ENCODE peak calls at places on chromosomes 7 and 10, in nine cellular contexts. One of them, this sample, is unnamed.

GRCh38 chr10:32957341-32958084 is 517 bp downstream of the ITGB1 start:
- DNase-seq in NCI-H510A treated with DMSO at 0.1 percent for 48 hours: no peak
- DNase-seq in iris pigment epithelial cell: no peak
- DNase-seq in A172: no peak
- DNase-seq in NCI-H1092 treated with DMSO at 0.1 percent for 48 hours: peak; percentile 19
- DNase-seq in NAMALWA: peak; percentile 27
- DNase-seq in HEK293T: peak; percentile 30
- DNase-seq in NCI-H1048: no peak
- DNase-seq in fibroblast of lung: no peak
- DNase-seq in this sample: peak; percentile 48

GRCh38 chr10:103598654-103599115 is 105.2 kb downstream of the NEURL1 start:
- DNase-seq in NCI-H510A treated with DMSO at 0.1 percent for 48 hours: peak; percentile 95
- DNase-seq in iris pigment epithelial cell: peak; percentile 68
- DNase-seq in A172: peak; percentile 75
- DNase-seq in NCI-H1092 treated with DMSO at 0.1 percent for 48 hours: peak; percentile 42
- DNase-seq in NAMALWA: peak; percentile 31
- DNase-seq in HEK293T: peak; percentile 87
- DNase-seq in NCI-H1048: peak; percentile 27
- DNase-seq in fibroblast of lung: peak; percentile 53
- DNase-seq in this sample: peak; percentile 79

GRCh38 chr10:60732240-60733188 is 45.8 kb upstream of the CDK1 start:
- DNase-seq in NCI-H510A treated with DMSO at 0.1 percent for 48 hours: peak; percentile 24
- DNase-seq in iris pigment epithelial cell: no peak
- DNase-seq in A172: no peak
- DNase-seq in NCI-H1092 treated with DMSO at 0.1 percent for 48 hours: no peak
- DNase-seq in NAMALWA: peak; percentile 26
- DNase-seq in HEK293T: peak; percentile 35
- DNase-seq in NCI-H1048: peak; percentile 40
- DNase-seq in fibroblast of lung: no peak
- DNase-seq in this sample: peak; percentile 74

GRCh38 chr10:15027741-15028140 is 16.0 kb upstream of the OLAH start:
- DNase-seq in NCI-H510A treated with DMSO at 0.1 percent for 48 hours: no peak
- DNase-seq in iris pigment epithelial cell: peak; percentile 50
- DNase-seq in A172: no peak
- DNase-seq in NCI-H1092 treated with DMSO at 0.1 percent for 48 hours: no peak
- DNase-seq in NAMALWA: no peak
- DNase-seq in HEK293T: no peak
- DNase-seq in NCI-H1048: no peak
- DNase-seq in fibroblast of lung: no peak
- DNase-seq in this sample: no peak

GRCh38 chr7:29442146-29442545 is 121.5 kb upstream of the PRR15 start:
- DNase-seq in NCI-H510A treated with DMSO at 0.1 percent for 48 hours: peak; percentile 76
- DNase-seq in iris pigment epithelial cell: peak; percentile 77
- DNase-seq in A172: peak; percentile 16
- DNase-seq in NCI-H1092 treated with DMSO at 0.1 percent for 48 hours: peak; percentile 63
- DNase-seq in NAMALWA: no peak
- DNase-seq in HEK293T: peak; percentile 66
- DNase-seq in NCI-H1048: no peak
- DNase-seq in fibroblast of lung: peak; percentile 36
- DNase-seq in this sample: peak; percentile 76

GRCh38 chr7:81624021-81624630 is 145.7 kb downstream of the HGF start:
- DNase-seq in NCI-H510A treated with DMSO at 0.1 percent for 48 hours: no peak
- DNase-seq in iris pigment epithelial cell: peak; percentile 91
- DNase-seq in A172: no peak
- DNase-seq in NCI-H1092 treated with DMSO at 0.1 percent for 48 hours: no peak
- DNase-seq in NAMALWA: no peak
- DNase-seq in HEK293T: no peak
- DNase-seq in NCI-H1048: no peak
- DNase-seq in fibroblast of lung: peak; percentile 77
- DNase-seq in this sample: peak; percentile 9

GRCh38 chr10:1577371-1577770 is 160.0 kb downstream of the ADARB2 start:
- DNase-seq in NCI-H510A treated with DMSO at 0.1 percent for 48 hours: no peak
- DNase-seq in iris pigment epithelial cell: no peak
- DNase-seq in A172: no peak
- DNase-seq in NCI-H1092 treated with DMSO at 0.1 percent for 48 hours: no peak
- DNase-seq in NAMALWA: peak; percentile 72
- DNase-seq in HEK293T: no peak
- DNase-seq in NCI-H1048: no peak
- DNase-seq in fibroblast of lung: no peak
- DNase-seq in this sample: no peak

GRCh38 chr7:120186688-120187087 is 86.3 kb upstream of the KCND2 start:
- DNase-seq in NCI-H510A treated with DMSO at 0.1 percent for 48 hours: no peak
- DNase-seq in iris pigment epithelial cell: no peak
- DNase-seq in A172: no peak
- DNase-seq in NCI-H1092 treated with DMSO at 0.1 percent for 48 hours: no peak
- DNase-seq in NAMALWA: no peak
- DNase-seq in HEK293T: no peak
- DNase-seq in NCI-H1048: no peak
- DNase-seq in fibroblast of lung: no peak
- DNase-seq in this sample: no peak

GRCh38 chr7:26439502-26440252 is 148.0 kb downstream of the SNX10 start:
- DNase-seq in NCI-H510A treated with DMSO at 0.1 percent for 48 hours: peak; percentile 80
- DNase-seq in iris pigment epithelial cell: no peak
- DNase-seq in A172: no peak
- DNase-seq in NCI-H1092 treated with DMSO at 0.1 percent for 48 hours: peak; percentile 89
- DNase-seq in NAMALWA: no peak
- DNase-seq in HEK293T: no peak
- DNase-seq in NCI-H1048: no peak
- DNase-seq in fibroblast of lung: no peak
- DNase-seq in this sample: no peak

GRCh38 chr7:118372530-118372929 is 148.0 kb downstream of the ANKRD7 start:
- DNase-seq in NCI-H510A treated with DMSO at 0.1 percent for 48 hours: no peak
- DNase-seq in iris pigment epithelial cell: peak; percentile 21
- DNase-seq in A172: peak; percentile 76
- DNase-seq in NCI-H1092 treated with DMSO at 0.1 percent for 48 hours: no peak
- DNase-seq in NAMALWA: peak; percentile 21
- DNase-seq in HEK293T: peak; percentile 6
- DNase-seq in NCI-H1048: no peak
- DNase-seq in fibroblast of lung: peak; percentile 68
- DNase-seq in this sample: no peak

GRCh38 chr10:18409599-18410397 is 241.6 kb downstream of the NSUN6 start:
- DNase-seq in NCI-H510A treated with DMSO at 0.1 percent for 48 hours: no peak
- DNase-seq in iris pigment epithelial cell: no peak
- DNase-seq in A172: no peak
- DNase-seq in NCI-H1092 treated with DMSO at 0.1 percent for 48 hours: no peak
- DNase-seq in NAMALWA: peak; percentile 4
- DNase-seq in HEK293T: no peak
- DNase-seq in NCI-H1048: no peak
- DNase-seq in fibroblast of lung: no peak
- DNase-seq in this sample: no peak

GRCh38 chr10:93710333-93710909 is 8.0 kb upstream of the FRA10AC1 start:
- DNase-seq in NCI-H510A treated with DMSO at 0.1 percent for 48 hours: no peak
- DNase-seq in iris pigment epithelial cell: no peak
- DNase-seq in A172: no peak
- DNase-seq in NCI-H1092 treated with DMSO at 0.1 percent for 48 hours: no peak
- DNase-seq in NAMALWA: no peak
- DNase-seq in HEK293T: no peak
- DNase-seq in NCI-H1048: no peak
- DNase-seq in fibroblast of lung: no peak
- DNase-seq in this sample: no peak

GRCh38 chr7:141362580-141363435 is 188.4 kb upstream of the AGK start:
- DNase-seq in NCI-H510A treated with DMSO at 0.1 percent for 48 hours: no peak
- DNase-seq in iris pigment epithelial cell: peak; percentile 66
- DNase-seq in A172: peak; percentile 95
- DNase-seq in NCI-H1092 treated with DMSO at 0.1 percent for 48 hours: no peak
- DNase-seq in NAMALWA: no peak
- DNase-seq in HEK293T: no peak
- DNase-seq in NCI-H1048: no peak
- DNase-seq in fibroblast of lung: peak; percentile 91
- DNase-seq in this sample: peak; percentile 67

GRCh38 chr7:23298141-23298851 is 843 bp upstream of the MALSU1 start:
- DNase-seq in NCI-H510A treated with DMSO at 0.1 percent for 48 hours: no peak
- DNase-seq in iris pigment epithelial cell: peak; percentile 80
- DNase-seq in A172: peak; percentile 84
- DNase-seq in NCI-H1092 treated with DMSO at 0.1 percent for 48 hours: no peak
- DNase-seq in NAMALWA: no peak
- DNase-seq in HEK293T: no peak
- DNase-seq in NCI-H1048: no peak
- DNase-seq in fibroblast of lung: peak; percentile 81
- DNase-seq in this sample: peak; percentile 60

GRCh38 chr7:127393370-127394058 is 1.0 kb upstream of the ZNF800 start:
- DNase-seq in NCI-H510A treated with DMSO at 0.1 percent for 48 hours: peak; percentile 3
- DNase-seq in iris pigment epithelial cell: peak; percentile 21
- DNase-seq in A172: no peak
- DNase-seq in NCI-H1092 treated with DMSO at 0.1 percent for 48 hours: peak; percentile 53
- DNase-seq in NAMALWA: no peak
- DNase-seq in HEK293T: peak; percentile 12
- DNase-seq in NCI-H1048: no peak
- DNase-seq in fibroblast of lung: peak; percentile 24
- DNase-seq in this sample: no peak

GRCh38 chr10:60299961-60300883 is 89.5 kb downstream of the ANK3 start:
- DNase-seq in NCI-H510A treated with DMSO at 0.1 percent for 48 hours: no peak
- DNase-seq in iris pigment epithelial cell: peak; percentile 63
- DNase-seq in A172: peak; percentile 70
- DNase-seq in NCI-H1092 treated with DMSO at 0.1 percent for 48 hours: no peak
- DNase-seq in NAMALWA: no peak
- DNase-seq in HEK293T: no peak
- DNase-seq in NCI-H1048: no peak
- DNase-seq in fibroblast of lung: peak; percentile 98
- DNase-seq in this sample: no peak

GRCh38 chr7:99733448-99733847 is 1.5 kb downstream of the CYP3A7 start:
- DNase-seq in NCI-H510A treated with DMSO at 0.1 percent for 48 hours: no peak
- DNase-seq in iris pigment epithelial cell: no peak
- DNase-seq in A172: no peak
- DNase-seq in NCI-H1092 treated with DMSO at 0.1 percent for 48 hours: no peak
- DNase-seq in NAMALWA: peak; percentile 55
- DNase-seq in HEK293T: peak; percentile 18
- DNase-seq in NCI-H1048: no peak
- DNase-seq in fibroblast of lung: no peak
- DNase-seq in this sample: no peak

GRCh38 chr10:104351067-104351681 is 2.5 kb upstream of the CFAP58 start:
- DNase-seq in NCI-H510A treated with DMSO at 0.1 percent for 48 hours: no peak
- DNase-seq in iris pigment epithelial cell: peak; percentile 66
- DNase-seq in A172: no peak
- DNase-seq in NCI-H1092 treated with DMSO at 0.1 percent for 48 hours: no peak
- DNase-seq in NAMALWA: no peak
- DNase-seq in HEK293T: no peak
- DNase-seq in NCI-H1048: no peak
- DNase-seq in fibroblast of lung: peak; percentile 84
- DNase-seq in this sample: peak; percentile 76

GRCh38 chr7:60706-61105 is 131.7 kb upstream of the FAM20C start:
- DNase-seq in NCI-H510A treated with DMSO at 0.1 percent for 48 hours: no peak
- DNase-seq in iris pigment epithelial cell: no peak
- DNase-seq in A172: no peak
- DNase-seq in NCI-H1092 treated with DMSO at 0.1 percent for 48 hours: no peak
- DNase-seq in NAMALWA: no peak
- DNase-seq in HEK293T: no peak
- DNase-seq in NCI-H1048: no peak
- DNase-seq in fibroblast of lung: no peak
- DNase-seq in this sample: no peak

GRCh38 chr10:6579193-6579903 is 728 bp downstream of the PRKCQ start:
- DNase-seq in NCI-H510A treated with DMSO at 0.1 percent for 48 hours: no peak
- DNase-seq in iris pigment epithelial cell: no peak
- DNase-seq in A172: no peak
- DNase-seq in NCI-H1092 treated with DMSO at 0.1 percent for 48 hours: no peak
- DNase-seq in NAMALWA: no peak
- DNase-seq in HEK293T: no peak
- DNase-seq in NCI-H1048: no peak
- DNase-seq in fibroblast of lung: no peak
- DNase-seq in this sample: no peak

GRCh38 chr10:119652361-119652760 is 1.2 kb downstream of the BAG3 start:
- DNase-seq in NCI-H510A treated with DMSO at 0.1 percent for 48 hours: peak; percentile 51
- DNase-seq in iris pigment epithelial cell: peak; percentile 80
- DNase-seq in A172: peak; percentile 67
- DNase-seq in NCI-H1092 treated with DMSO at 0.1 percent for 48 hours: peak; percentile 7
- DNase-seq in NAMALWA: peak; percentile 65
- DNase-seq in HEK293T: peak; percentile 65
- DNase-seq in NCI-H1048: no peak
- DNase-seq in fibroblast of lung: peak; percentile 70
- DNase-seq in this sample: peak; percentile 57

GRCh38 chr7:106774768-106775551 is 90.1 kb upstream of the PIK3CG start:
- DNase-seq in NCI-H510A treated with DMSO at 0.1 percent for 48 hours: no peak
- DNase-seq in iris pigment epithelial cell: peak; percentile 89
- DNase-seq in A172: peak; percentile 99
- DNase-seq in NCI-H1092 treated with DMSO at 0.1 percent for 48 hours: no peak
- DNase-seq in NAMALWA: no peak
- DNase-seq in HEK293T: no peak
- DNase-seq in NCI-H1048: no peak
- DNase-seq in fibroblast of lung: peak; percentile 89
- DNase-seq in this sample: peak; percentile 57

GRCh38 chr7:129047761-129048160 is 7.2 kb downstream of the TNPO3 start:
- DNase-seq in NCI-H510A treated with DMSO at 0.1 percent for 48 hours: no peak
- DNase-seq in iris pigment epithelial cell: no peak
- DNase-seq in A172: no peak
- DNase-seq in NCI-H1092 treated with DMSO at 0.1 percent for 48 hours: no peak
- DNase-seq in NAMALWA: no peak
- DNase-seq in HEK293T: no peak
- DNase-seq in NCI-H1048: no peak
- DNase-seq in fibroblast of lung: peak; percentile 47
- DNase-seq in this sample: no peak

GRCh38 chr7:40700653-40701475 is 566.1 kb downstream of the SUGCT start:
- DNase-seq in NCI-H510A treated with DMSO at 0.1 percent for 48 hours: no peak
- DNase-seq in iris pigment epithelial cell: no peak
- DNase-seq in A172: peak; percentile 62
- DNase-seq in NCI-H1092 treated with DMSO at 0.1 percent for 48 hours: no peak
- DNase-seq in NAMALWA: no peak
- DNase-seq in HEK293T: no peak
- DNase-seq in NCI-H1048: no peak
- DNase-seq in fibroblast of lung: peak; percentile 69
- DNase-seq in this sample: no peak

GRCh38 chr7:44712012-44712411 is 36.6 kb upstream of the ZMIZ2 start:
- DNase-seq in NCI-H510A treated with DMSO at 0.1 percent for 48 hours: peak; percentile 46
- DNase-seq in iris pigment epithelial cell: no peak
- DNase-seq in A172: no peak
- DNase-seq in NCI-H1092 treated with DMSO at 0.1 percent for 48 hours: no peak
- DNase-seq in NAMALWA: no peak
- DNase-seq in HEK293T: peak; percentile 5
- DNase-seq in NCI-H1048: no peak
- DNase-seq in fibroblast of lung: no peak
- DNase-seq in this sample: peak; percentile 46

GRCh38 chr7:143361552-143362125 is 874 bp downstream of the FAM131B start:
- DNase-seq in NCI-H510A treated with DMSO at 0.1 percent for 48 hours: peak; percentile 30
- DNase-seq in iris pigment epithelial cell: no peak
- DNase-seq in A172: no peak
- DNase-seq in NCI-H1092 treated with DMSO at 0.1 percent for 48 hours: no peak
- DNase-seq in NAMALWA: no peak
- DNase-seq in HEK293T: peak; percentile 40
- DNase-seq in NCI-H1048: no peak
- DNase-seq in fibroblast of lung: no peak
- DNase-seq in this sample: no peak

GRCh38 chr10:17368708-17369272 is 85.6 kb downstream of the ST8SIA6 start:
- DNase-seq in NCI-H510A treated with DMSO at 0.1 percent for 48 hours: no peak
- DNase-seq in iris pigment epithelial cell: no peak
- DNase-seq in A172: no peak
- DNase-seq in NCI-H1092 treated with DMSO at 0.1 percent for 48 hours: no peak
- DNase-seq in NAMALWA: no peak
- DNase-seq in HEK293T: no peak
- DNase-seq in NCI-H1048: no peak
- DNase-seq in fibroblast of lung: no peak
- DNase-seq in this sample: peak; percentile 26

GRCh38 chr10:133318494-133319127 is 9.9 kb downstream of the ZNF511 start:
- DNase-seq in NCI-H510A treated with DMSO at 0.1 percent for 48 hours: peak; percentile 62
- DNase-seq in iris pigment epithelial cell: peak; percentile 55
- DNase-seq in A172: no peak
- DNase-seq in NCI-H1092 treated with DMSO at 0.1 percent for 48 hours: peak; percentile 58
- DNase-seq in NAMALWA: no peak
- DNase-seq in HEK293T: peak; percentile 83
- DNase-seq in NCI-H1048: no peak
- DNase-seq in fibroblast of lung: peak; percentile 46
- DNase-seq in this sample: peak; percentile 66

GRCh38 chr10:27355918-27356573 is 115.4 kb upstream of the ACBD5 start:
- DNase-seq in NCI-H510A treated with DMSO at 0.1 percent for 48 hours: no peak
- DNase-seq in iris pigment epithelial cell: no peak
- DNase-seq in A172: peak; percentile 5
- DNase-seq in NCI-H1092 treated with DMSO at 0.1 percent for 48 hours: no peak
- DNase-seq in NAMALWA: no peak
- DNase-seq in HEK293T: no peak
- DNase-seq in NCI-H1048: no peak
- DNase-seq in fibroblast of lung: no peak
- DNase-seq in this sample: no peak

GRCh38 chr10:99248824-99249223 is 13.2 kb upstream of the HPSE2 start:
- DNase-seq in NCI-H510A treated with DMSO at 0.1 percent for 48 hours: no peak
- DNase-seq in iris pigment epithelial cell: no peak
- DNase-seq in A172: no peak
- DNase-seq in NCI-H1092 treated with DMSO at 0.1 percent for 48 hours: no peak
- DNase-seq in NAMALWA: no peak
- DNase-seq in HEK293T: no peak
- DNase-seq in NCI-H1048: no peak
- DNase-seq in fibroblast of lung: no peak
- DNase-seq in this sample: no peak

GRCh38 chr7:43750016-43750887 is 8.2 kb upstream of the BLVRA start:
- DNase-seq in NCI-H510A treated with DMSO at 0.1 percent for 48 hours: peak; percentile 5
- DNase-seq in iris pigment epithelial cell: peak; percentile 17
- DNase-seq in A172: no peak
- DNase-seq in NCI-H1092 treated with DMSO at 0.1 percent for 48 hours: no peak
- DNase-seq in NAMALWA: no peak
- DNase-seq in HEK293T: no peak
- DNase-seq in NCI-H1048: no peak
- DNase-seq in fibroblast of lung: peak; percentile 21
- DNase-seq in this sample: no peak

This sample was measured in PC-3.